ENCODE peak calls at places on chromosomes 3 and 15, in four cellular contexts. C is stimulated activated naive CD8-positive, alpha-beta T cell treated with anti-CD3 and anti-CD28 coated beads, Interleukin-15, Interleukin-2, amounts not matched to agents 100 U/mL and 50 U/mL, for 24 hours; T is colonic mucosa; B is nephron progenitor cell. K is an unnamed sample.

GRCh38 chr15:56047354-56047753 is 53.9 kb upstream of the NEDD4 start:
- DNase-seq in T (no peak), C (no peak), B (no peak), K (peak)

GRCh38 chr15:73582961-73583360 is 50.2 kb downstream of the NPTN start:
- DNase-seq in T (no peak), C (no peak), B (no peak), K (no peak)

GRCh38 chr15:45637552-45638033 is 2.8 kb downstream of the SQOR start:
- DNase-seq in C (peak), T (peak), B (no peak), K (peak)

GRCh38 chr3:194166682-194167479 is 30.9 kb downstream of the HES1 start:
- DNase-seq in C (no peak), T (no peak), B (no peak), K (no peak)

GRCh38 chr15:90933310-90933709 is 961 bp upstream of the HDDC3 start:
- DNase-seq in B (no peak), T (no peak), C (no peak), K (no peak)

GRCh38 chr3:179036626-179037300 is 34.8 kb downstream of the ZMAT3 start:
- DNase-seq in T (no peak), C (no peak), B (no peak), K (no peak)

GRCh38 chr3:126572343-126572742 is 13.6 kb upstream of the C3orf22 start:
- DNase-seq in C (no peak), B (no peak), T (no peak), K (no peak)

GRCh38 chr15:83065431-83065830 is 1.6 kb downstream of the BTBD1 start:
- DNase-seq in B (no peak), C (no peak), T (no peak), K (no peak)

GRCh38 chr3:39272191-39272590 is 7.6 kb downstream of the CX3CR1 start:
- DNase-seq in C (no peak), B (no peak), T (no peak), K (no peak)

GRCh38 chr3:8970971-8971589 is 7.8 kb upstream of the RAD18 start:
- DNase-seq in B (peak), T (peak), C (peak), K (peak)

GRCh38 chr3:195071916-195072820 is 198.8 kb downstream of the XXYLT1 start:
- DNase-seq in B (no peak), T (no peak), C (no peak), K (no peak)

GRCh38 chr15:101258238-101259144 is 6.6 kb upstream of the CHSY1 start:
- DNase-seq in B (peak), C (peak), T (peak), K (peak)

GRCh38 chr3:178060406-178060805 is 475.8 kb upstream of the KCNMB2 start:
- DNase-seq in C (no peak), B (no peak), T (peak), K (no peak)

GRCh38 chr15:29039466-29040366 is 153.9 kb downstream of the APBA2 start:
- DNase-seq in B (no peak), T (no peak), C (peak), K (no peak)

GRCh38 chr3:78338405-78338804 is 1298.5 kb downstream of the ROBO2 start:
- DNase-seq in T (no peak), B (no peak), C (no peak), K (no peak)